ENCODE peak calls at places on chromosomes 13 and 19, in six cellular contexts. R is stimulated activated effector memory CD8-positive, alpha-beta T cell treated with anti-CD3 and anti-CD28 coated beads, Interleukin-12 subunit alpha, Interleukin-12 subunit beta, amount 100 ng/mL, for 72 hours; V is stimulated activated naive B cell treated with anti-CD40 and anti-IgM and Interleukin-4, amounts not matched to agents 10 μg/mL and 1 μg/mL and 100 μg/mL, for 72 hours; L is IMR-90; O is neuronal stem cell; F is cardiac fibroblast. M is an unnamed sample.

GRCh38 chr19:6060600-6061391 is 49.5 kb downstream of the RFX2 start:
- DNase-seq in R (no peak), V (no peak), L (peak), O (no peak), F (peak), M (no peak)

GRCh38 chr13:21435710-21436151 is 23.4 kb downstream of the ZDHHC20 start:
- DNase-seq in R (peak), V (peak), L (peak), O (no peak), F (peak), M (peak)

GRCh38 chr19:17183858-17184271 is 31.3 kb upstream of the USE1 start:
- DNase-seq in R (no peak), V (peak), L (no peak), O (no peak), F (no peak), M (no peak)

GRCh38 chr13:22325761-22326160 is 654.9 kb downstream of the FGF9 start:
- DNase-seq in R (no peak), V (no peak), L (no peak), O (no peak), F (no peak), M (no peak)

GRCh38 chr19:4754248-4754647 is 30.6 kb upstream of the DPP9 start:
- DNase-seq in R (no peak), V (no peak), L (peak), O (no peak), F (peak), M (no peak)

GRCh38 chr19:4671182-4671851 is 1.2 kb upstream of the MYDGF start:
- DNase-seq in R (no peak), V (no peak), L (no peak), O (no peak), F (no peak), M (no peak)

GRCh38 chr13:43879323-43880181 is at the start of the genes CCDC122 and LACC1:
- DNase-seq in R (peak), V (peak), L (peak), O (peak), F (peak), M (peak)

GRCh38 chr19:42468273-42468796 is 25.6 kb upstream of the CXCL17 start:
- DNase-seq in R (no peak), V (no peak), L (peak), O (no peak), F (peak), M (peak)

GRCh38 chr13:73918691-73919090 is 215.5 kb downstream of the KLF12 start:
- DNase-seq in R (no peak), V (no peak), L (no peak), O (no peak), F (no peak), M (no peak)

GRCh38 chr19:1206733-1207301 is 1.2 kb downstream of the STK11 start:
- DNase-seq in R (no peak), V (no peak), L (no peak), O (no peak), F (no peak), M (no peak)

GRCh38 chr19:5507056-5507624 is 51.9 kb downstream of the ZNRF4 start:
- DNase-seq in R (no peak), V (no peak), L (no peak), O (no peak), F (no peak), M (no peak)

GRCh38 chr13:27384285-27384684 is 40.1 kb upstream of the GTF3A start:
- DNase-seq in R (no peak), V (no peak), L (no peak), O (no peak), F (no peak), M (no peak)

GRCh38 chr19:5697022-5697889 is 7.2 kb downstream of the RPL36 start:
- DNase-seq in R (no peak), V (no peak), L (no peak), O (no peak), F (no peak), M (no peak)

GRCh38 chr19:40217921-40218890 is at the start of gene TTC9B:
- DNase-seq in R (peak), V (no peak), L (no peak), O (peak), F (peak), M (peak)

GRCh38 chr13:27923794-27924528 is 4.2 kb downstream of the PDX1 start:
- DNase-seq in R (no peak), V (no peak), L (no peak), O (peak), F (no peak), M (no peak)

GRCh38 chr13:51291341-51291740 is 48.1 kb upstream of the SERPINE3 start:
- DNase-seq in R (no peak), V (no peak), L (peak), O (no peak), F (peak), M (peak)

GRCh38 chr13:107364658-107365057 is 796.7 kb upstream of the ARGLU1 start:
- DNase-seq in R (no peak), V (no peak), L (no peak), O (no peak), F (no peak), M (no peak)

GRCh38 chr19:53873451-53874383 is 6.0 kb downstream of the MYADM start:
- DNase-seq in R (no peak), V (no peak), L (no peak), O (no peak), F (no peak), M (no peak)

GRCh38 chr13:46045424-46045823 is 7.1 kb downstream of the ZC3H13 start:
- DNase-seq in R (no peak), V (no peak), L (no peak), O (no peak), F (no peak), M (no peak)

GRCh38 chr19:44113784-44114390 is 688 bp downstream of the ZNF225 start:
- DNase-seq in R (no peak), V (no peak), L (peak), O (peak), F (no peak), M (peak)

GRCh38 chr13:111855016-111855590 is 211.8 kb upstream of the SOX1 start:
- DNase-seq in R (no peak), V (no peak), L (no peak), O (no peak), F (no peak), M (no peak)

GRCh38 chr19:5563008-5563431 is 4.7 kb downstream of the TINCR start:
- DNase-seq in R (no peak), V (no peak), L (no peak), O (no peak), F (no peak), M (no peak)